ENCODE peak calls at places on chromosomes 2 and 18, in seven cellular contexts. M is cardiac fibroblast, K is spleen, B is mucosa of descending colon, S is Calu3, Q is neural progenitor cell, R is body of pancreas. Z is an unnamed sample.

GRCh38 chr2:7974936-7975335 is 706.9 kb upstream of the ID2 start:
- DNase-seq in Q (no peak), S (no peak), K (no peak), M (no peak), B (no peak), R (no peak), Z (no peak)

GRCh38 chr2:190488516-190489220 is 45.9 kb downstream of the NEMP2 start:
- DNase-seq in K (no peak), M (no peak), R (no peak), Q (no peak), B (no peak), S (no peak), Z (no peak)

GRCh38 chr18:35136248-35136647 is 95.0 kb downstream of the MAPRE2 start:
- DNase-seq in S (no peak), K (no peak), B (no peak), Q (no peak), R (no peak), M (no peak), Z (no peak)

GRCh38 chr18:3498705-3499451 is 48.9 kb downstream of the TGIF1 start:
- DNase-seq in B (peak; percentile 34), M (peak; percentile 47), Q (peak; percentile 88), R (peak; percentile 4), S (peak; percentile 6), K (peak; percentile 82), Z (no peak)

GRCh38 chr2:222837643-222838056 is 23.2 kb upstream of the ACSL3 start:
- DNase-seq in K (no peak), S (peak; percentile 21), R (no peak), Q (no peak), B (no peak), M (peak; percentile 69), Z (no peak)

GRCh38 chr18:23129355-23130002 is 5.8 kb upstream of the CABLES1 start:
- DNase-seq in K (no peak), M (no peak), B (no peak), Q (no peak), R (no peak), S (no peak), Z (no peak)

GRCh38 chr2:47336259-47337238 is 66.4 kb upstream of the MSH2 start:
- DNase-seq in K (no peak), R (no peak), S (no peak), B (peak; percentile 55), Q (no peak), M (no peak), Z (no peak)

GRCh38 chr2:240986787-240987411 is 11.5 kb upstream of the SNED1 start:
- DNase-seq in S (no peak), R (peak; percentile 57), B (no peak), K (peak; percentile 72), Q (no peak), M (peak; percentile 81), Z (peak; percentile 37)

GRCh38 chr2:31922542-31923408 is 88.0 kb downstream of the MEMO1 start:
- DNase-seq in R (no peak), B (no peak), M (no peak), Q (no peak), K (no peak), S (no peak), Z (peak; percentile 55)

GRCh38 chr2:102439065-102439695 is 16.2 kb downstream of the IL18RAP start:
- DNase-seq in R (no peak), B (no peak), Q (no peak), K (no peak), S (no peak), M (peak; percentile 74), Z (no peak)

GRCh38 chr2:131034122-131035051 is 58.9 kb downstream of the FAM168B start:
- DNase-seq in Q (peak; percentile 90), B (no peak), M (peak; percentile 17), S (no peak), R (no peak), K (peak; percentile 75), Z (no peak)

GRCh38 chr2:146873646-146874259 is 971.1 kb upstream of the ACVR2A start:
- DNase-seq in K (no peak), B (no peak), R (no peak), S (no peak), Q (no peak), M (no peak), Z (no peak)

GRCh38 chr2:146874260-146874658 is 970.6 kb upstream of the ACVR2A start:
- DNase-seq in K (no peak), S (peak; percentile 69), M (peak; percentile 65), R (no peak), B (no peak), Q (no peak), Z (no peak)

GRCh38 chr2:146869328-146869727 is 975.5 kb upstream of the ACVR2A start:
- DNase-seq in S (no peak), Q (no peak), M (no peak), R (no peak), K (no peak), B (no peak), Z (no peak)

GRCh38 chr2:146870691-146871090 is 974.1 kb upstream of the ACVR2A start:
- DNase-seq in M (no peak), B (no peak), S (no peak), R (no peak), Q (no peak), K (no peak), Z (no peak)

GRCh38 chr2:146873056-146873455 is 971.8 kb upstream of the ACVR2A start:
- DNase-seq in R (no peak), M (no peak), B (no peak), Q (no peak), S (no peak), K (no peak), Z (no peak)
- TF ChIP-seq CTCF in R (no peak), M (no peak), B (no peak), Q (no peak), S (no peak), K (no peak), Z (no peak)

GRCh38 chr2:235737396-235737795 is 243.6 kb downstream of the AGAP1 start:
- DNase-seq in M (no peak), B (no peak), R (no peak), K (no peak), S (no peak), Q (no peak), Z (no peak)

GRCh38 chr2:235737840-235738239 is 244.0 kb downstream of the AGAP1 start:
- DNase-seq in S (no peak), Q (no peak), K (no peak), R (no peak), M (no peak), B (no peak), Z (no peak)

GRCh38 chr2:235739704-235740415 is 246.0 kb downstream of the AGAP1 start:
- DNase-seq in R (no peak), S (no peak), M (no peak), B (no peak), Q (no peak), K (no peak), Z (no peak)

GRCh38 chr2:235744161-235744560 is 250.3 kb downstream of the AGAP1 start:
- DNase-seq in B (no peak), Q (no peak), M (no peak), S (no peak), R (no peak), K (no peak), Z (no peak)

DNA sequence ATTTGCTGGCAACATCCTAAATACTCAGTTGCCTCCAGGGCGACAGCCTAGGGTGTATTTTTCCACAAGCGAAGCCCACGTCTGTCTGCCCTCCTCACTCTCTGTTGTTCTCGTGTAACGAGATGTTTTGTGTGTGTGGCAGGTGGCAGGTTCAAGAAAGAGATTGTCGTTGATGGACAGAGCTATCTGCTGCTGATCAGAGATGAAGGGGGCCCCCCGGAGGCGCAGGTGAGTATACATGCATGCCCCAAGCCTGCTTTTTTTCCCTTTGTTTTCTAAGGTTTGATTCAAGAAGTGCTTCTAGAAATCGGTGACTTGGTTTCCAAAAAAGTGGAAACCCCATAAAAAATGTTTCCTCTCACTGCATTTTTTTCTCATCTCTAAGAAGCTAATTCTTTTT is 247.0 kb downstream of the AGAP1 start:
- DNase-seq in Q (peak; percentile 62), K (no peak), B (peak; percentile 45), S (peak; percentile 69), R (no peak), M (no peak), Z (no peak)
- TF ChIP-seq CTCF in Q (peak; percentile 52), K (no peak), B (no peak), S (peak; percentile 26), R (no peak), M (peak; percentile 26), Z (peak; percentile 30)

GRCh38 chr18:60865801-60866200 is 467.4 kb upstream of the CDH20 start:
- DNase-seq in B (no peak), M (no peak), S (no peak), R (no peak), K (no peak), Q (no peak), Z (no peak)

DNA sequence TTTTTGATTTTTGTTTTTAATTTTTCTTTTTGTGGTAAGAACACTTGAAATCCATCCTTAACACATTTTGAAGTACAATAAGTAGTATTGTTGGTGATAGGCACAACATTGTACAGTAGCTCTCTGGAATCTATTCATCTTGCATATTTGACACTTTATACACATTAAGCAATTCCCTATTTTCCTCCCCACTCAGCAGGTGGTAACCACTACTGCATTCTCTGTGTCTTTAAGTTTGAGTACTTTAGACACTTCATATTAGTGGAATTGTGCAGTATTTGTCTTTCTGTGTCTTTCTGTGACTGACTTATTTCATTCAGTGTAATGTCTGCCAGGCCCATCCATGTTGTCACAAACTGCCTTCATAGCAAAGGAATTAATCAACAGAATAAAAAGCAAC is 471.7 kb upstream of the CDH20 start:
- DNase-seq in Q (no peak), M (no peak), S (no peak), R (no peak), B (no peak), K (no peak), Z (no peak)
- TF ChIP-seq CTCF in Q (no peak), M (no peak), S (no peak), R (no peak), B (no peak), K (no peak), Z (no peak)

DNA sequence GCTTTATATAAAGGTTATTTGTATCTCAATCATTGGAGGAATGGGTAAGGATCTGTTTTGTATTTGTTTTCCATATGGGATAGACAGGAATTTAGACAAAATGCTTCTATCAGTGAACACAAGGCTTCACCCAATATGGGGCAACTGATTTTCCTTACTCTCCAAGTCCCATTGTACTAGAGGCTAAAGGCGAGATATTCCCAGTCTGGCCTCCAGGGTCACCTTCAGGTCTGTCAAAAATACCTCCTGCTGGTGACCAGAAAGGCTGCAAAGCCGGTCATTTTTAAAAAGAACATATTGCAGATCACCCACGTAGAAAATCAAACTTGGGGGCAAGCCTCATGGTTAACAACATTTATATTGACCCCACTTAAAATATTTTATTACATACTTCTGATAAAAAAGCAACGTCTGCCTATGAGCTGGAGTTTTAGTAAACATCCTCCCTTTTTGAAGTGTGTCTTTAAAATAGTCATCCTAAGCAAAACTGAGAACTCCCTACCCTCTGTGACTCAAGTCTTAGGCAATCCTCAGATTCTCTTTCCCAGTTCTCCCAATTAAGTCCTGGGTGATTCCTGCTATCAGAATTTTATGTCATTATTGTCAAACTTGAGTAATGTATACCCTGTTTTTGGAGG is 276.6 kb downstream of the MREG start:
- DNase-seq in R (no peak), K (no peak), Q (peak; percentile 22), M (peak; percentile 85), S (no peak), B (no peak), Z (no peak)
- TF ChIP-seq CTCF in R (no peak), K (no peak), Q (peak; percentile 31), M (peak; percentile 59), S (peak; percentile 17), B (no peak), Z (no peak)

DNA sequence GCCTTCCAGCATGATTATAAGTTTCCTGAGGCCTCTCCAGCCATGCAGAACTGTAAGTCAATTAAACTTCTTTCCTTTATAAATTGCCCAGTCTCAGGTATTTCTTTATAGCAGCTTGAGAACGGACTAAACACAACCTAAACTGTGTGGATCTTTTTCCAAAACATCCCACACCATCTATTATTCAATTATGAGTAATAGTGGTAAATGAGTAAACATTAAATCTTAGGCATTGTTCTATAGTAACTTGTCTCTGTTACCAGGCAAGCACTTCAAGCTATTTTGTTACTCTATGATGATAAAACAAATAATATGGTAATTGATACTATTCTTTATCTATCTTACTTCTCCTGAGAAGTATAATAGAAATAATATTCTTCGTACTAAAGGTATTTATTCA is 536.9 kb upstream of the CHAC2 start:
- DNase-seq in B (no peak), R (no peak), S (no peak), M (no peak), Q (no peak), K (no peak), Z (no peak)
- TF ChIP-seq CTCF in B (no peak), R (no peak), S (no peak), M (no peak), Q (no peak), K (no peak), Z (no peak)